ENCODE peak calls at places on chromosomes 3 and 15, in five cellular contexts. L is pancreas, C is PC-3, E is osteoblast, T is sigmoid colon. R is an unnamed sample. For H3K27me3, the result is how much of the 10 kb centered on the place peaks cover.

GRCh38 chr15:96029172-96029571 is 301.3 kb upstream of the NR2F2 start:
- DNase-seq in L (no peak), C (no peak), E (no peak), T (no peak), R (no peak)

GRCh38 chr15:64009798-64010241 is 36.5 kb downstream of the DAPK2 start:
- DNase-seq in L (no peak), C (peak), E (no peak), T (no peak), R (no peak)

GRCh38 chr3:171457263-171458055 is 2.7 kb downstream of the TNIK start:
- DNase-seq in L (no peak), C (no peak), E (no peak), T (no peak), R (no peak)

GRCh38 chr15:68749365-68750141 is 71.1 kb downstream of the ANP32A start:
- DNase-seq in L (no peak), C (no peak), E (no peak), T (no peak), R (no peak)

GRCh38 chr3:179146911-179147570 is 1.1 kb upstream of the PIK3CA start:
- DNase-seq in L (no peak), C (peak), E (peak), T (no peak), R (peak)

GRCh38 chr3:11553436-11554235 is 90.1 kb downstream of the VGLL4 start:
- DNase-seq in L (peak), C (no peak), E (no peak), T (peak), R (peak)

GRCh38 chr3:106006571-106006970 is 137.8 kb upstream of the CBLB start:
- DNase-seq in L (no peak), C (no peak), E (no peak), T (no peak), R (no peak)

GRCh38 chr3:49903451-49904424 is at the start of gene MST1R:
- DNase-seq in L (peak), C (peak), E (peak), T (peak), R (peak)

GRCh38 chr3:44762170-44762677 is 630 bp downstream of the KIF15 start:
- DNase-seq in L (no peak), C (no peak), E (peak), T (no peak), R (no peak)

GRCh38 chr3:4476507-4476906 is 9.4 kb upstream of the SUMF1 start:
- DNase-seq in L (no peak), C (no peak), E (no peak), T (no peak), R (peak)

GRCh38 chr15:99123706-99124451 is 19.0 kb downstream of the SYNM start:
- DNase-seq in L (peak), C (peak), E (peak), T (peak), R (peak)

GRCh38 chr15:82952156-82953081 is at the start of gene HOMER2:
- DNase-seq in L (peak), C (peak), E (peak), T (no peak), R (no peak)

GRCh38 chr15:58352026-58352929 is 79.5 kb upstream of the LIPC start:
- DNase-seq in L (no peak), C (no peak), E (peak), T (no peak), R (no peak)

GRCh38 chr3:189625566-189625965 is 5.6 kb upstream of the TP63 start:
- DNase-seq in L (no peak), C (no peak), E (no peak), T (no peak), R (no peak)

GRCh38 chr15:38207591-38207990 is 45.0 kb upstream of the SPRED1 start:
- DNase-seq in L (no peak), C (peak), E (no peak), T (no peak), R (no peak)

GRCh38 chr15:36156855-36157521 is 422.4 kb upstream of the CDIN1 start:
- DNase-seq in L (no peak), C (peak), E (peak), T (peak), R (no peak)

GRCh38 chr3:4805662-4806061 is 173.6 kb upstream of the BHLHE40 start:
- DNase-seq in L (no peak), C (no peak), E (no peak), T (no peak), R (no peak)

GRCh38 chr3:54069961-54070360 is 52.4 kb upstream of the CACNA2D3 start:
- DNase-seq in L (no peak), C (no peak), E (no peak), T (no peak), R (no peak)

GRCh38 chr3:15325228-15325627 is 7.2 kb downstream of the SH3BP5 start:
- DNase-seq in L (no peak), C (peak), E (peak), T (no peak), R (peak)

GRCh38 chr3:19598870-19599269 is 335.1 kb downstream of the EFHB start:
- DNase-seq in L (no peak), C (no peak), E (no peak), T (no peak), R (no peak)

GRCh38 chr15:83449250-83449671 is 2.1 kb downstream of the SH3GL3 start:
- DNase-seq in L (no peak), C (no peak), E (no peak), T (no peak), R (no peak)

GRCh38 chr3:51362476-51362875 is 22.6 kb upstream of the MANF start:
- DNase-seq in L (no peak), C (no peak), E (no peak), T (no peak), R (no peak)

GRCh38 chr3:51357856-51358255 is 27.2 kb upstream of the MANF start:
- DNase-seq in L (no peak), C (no peak), E (no peak), T (no peak), R (no peak)

GRCh38 chr3:51360806-51361205 is 24.3 kb upstream of the MANF start:
- DNase-seq in L (no peak), C (no peak), E (no peak), T (no peak), R (no peak)

GRCh38 chr3:51358981-51359380 is 26.1 kb upstream of the MANF start:
- DNase-seq in L (no peak), C (no peak), E (no peak), T (no peak), R (no peak)

GRCh38 chr3:51361746-51362145 is 23.3 kb upstream of the MANF start:
- DNase-seq in L (no peak), C (no peak), E (no peak), T (no peak), R (no peak)
- H3K27me3 ChIP-seq in L (under half), C (under half), E (under half), T (under half), R (under half)

GRCh38 chr3:169668957-169669681 is 5.6 kb upstream of the MECOM start:
- DNase-seq in L (peak), C (peak), E (peak), T (peak), R (peak)
- H3K27me3 ChIP-seq in L (under half), C (under half), E (half or more), T (half or more), R (under half)

DNA sequence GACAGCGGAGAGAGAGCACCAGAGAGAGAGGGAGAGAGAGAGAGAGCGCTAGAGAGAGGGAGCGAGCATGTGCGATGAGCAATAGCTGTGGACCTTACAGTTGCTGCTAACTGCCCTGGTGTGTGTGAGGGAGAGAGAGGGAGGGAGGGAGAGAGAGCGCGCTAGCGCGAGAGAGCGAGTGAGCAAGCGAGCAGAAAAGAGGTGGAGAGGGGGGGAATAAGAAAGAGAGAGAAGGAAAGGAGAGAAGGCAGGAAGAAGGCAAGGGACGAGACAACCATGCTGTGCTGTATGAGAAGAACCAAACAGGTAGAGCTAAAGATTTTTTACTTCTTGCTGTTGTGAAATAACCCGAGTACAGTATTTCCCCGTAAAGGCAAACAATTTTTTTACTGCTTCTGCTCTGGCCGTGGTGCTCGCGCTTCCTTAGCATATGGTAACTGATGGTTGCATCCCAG is at the start of gene GAP43:
- DNase-seq in L (no peak), C (peak), E (peak), T (peak), R (peak)
- H3K27me3 ChIP-seq in L (under half), C (under half), E (under half), T (under half), R (under half)

GRCh38 chr3:194083253-194084224 is 52.4 kb upstream of the HES1 start:
- DNase-seq in L (no peak), C (no peak), E (no peak), T (no peak), R (no peak)
- H3K27me3 ChIP-seq in L (under half), C (under half), E (under half), T (under half), R (under half)

GRCh38 chr3:13079510-13079909 is 6.3 kb upstream of the IQSEC1 start:
- DNase-seq in L (no peak), C (no peak), E (no peak), T (no peak), R (no peak)
- H3K27me3 ChIP-seq in L (under half), C (under half), E (under half), T (under half), R (under half)

DNA sequence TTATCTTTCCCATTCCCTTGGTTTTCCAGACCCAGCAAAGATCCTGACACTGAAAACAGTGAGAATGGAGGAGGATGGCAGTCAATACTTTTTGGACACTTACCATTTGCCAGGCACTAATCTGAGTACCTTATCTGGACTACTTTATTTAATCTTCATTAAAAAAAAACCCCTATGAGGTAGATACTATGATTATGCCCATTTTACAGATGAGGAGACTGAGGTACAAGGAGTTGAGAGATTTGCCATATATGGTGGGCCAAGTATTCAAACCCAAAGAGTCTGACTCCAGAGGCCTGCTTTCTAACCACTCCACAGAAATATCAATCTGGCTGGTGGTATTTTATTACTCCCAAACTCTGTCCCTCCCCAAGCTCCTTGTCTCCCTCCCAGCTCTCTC is 19.6 kb downstream of the HCN4 start:
- DNase-seq in L (no peak), C (no peak), E (no peak), T (no peak), R (no peak)
- H3K27me3 ChIP-seq in L (under half), C (under half), E (under half), T (under half), R (under half)

GRCh38 chr15:67534360-67534759 is 8.1 kb upstream of the MAP2K5 start:
- DNase-seq in L (no peak), C (no peak), E (no peak), T (no peak), R (no peak)

GRCh38 chr15:67531379-67532059 is 10.6 kb downstream of the C15orf61 start:
- DNase-seq in L (no peak), C (peak), E (peak), T (no peak), R (peak)

GRCh38 chr15:67537771-67538170 is 4.7 kb upstream of the MAP2K5 start:
- DNase-seq in L (no peak), C (no peak), E (no peak), T (no peak), R (no peak)

GRCh38 chr15:67528536-67528935 is 7.6 kb downstream of the C15orf61 start:
- DNase-seq in L (no peak), C (no peak), E (no peak), T (no peak), R (no peak)

DNA sequence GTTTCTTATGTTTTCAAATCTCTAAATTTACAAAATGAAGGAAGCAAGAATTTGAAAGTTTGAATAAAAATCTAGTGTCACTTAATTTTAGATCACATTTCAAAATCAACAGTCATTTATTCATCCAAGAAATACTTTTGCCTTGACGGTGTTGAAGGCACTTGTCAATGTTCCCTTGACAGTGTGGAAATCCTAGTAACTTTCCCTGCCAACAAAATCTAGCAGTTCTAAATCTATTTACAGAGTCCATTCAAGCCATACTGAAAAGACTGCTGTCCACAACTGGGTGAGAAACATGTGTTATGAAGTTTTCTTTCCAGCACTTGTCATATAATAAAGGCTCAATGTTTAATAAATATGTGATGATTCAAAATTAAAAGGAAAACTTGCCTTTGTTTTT is 8.6 kb upstream of the MAP2K5 start:
- DNase-seq in L (no peak), C (no peak), E (no peak), T (no peak), R (no peak)
- H3K27me3 ChIP-seq in L (under half), C (under half), E (under half), T (under half), R (under half)

DNA sequence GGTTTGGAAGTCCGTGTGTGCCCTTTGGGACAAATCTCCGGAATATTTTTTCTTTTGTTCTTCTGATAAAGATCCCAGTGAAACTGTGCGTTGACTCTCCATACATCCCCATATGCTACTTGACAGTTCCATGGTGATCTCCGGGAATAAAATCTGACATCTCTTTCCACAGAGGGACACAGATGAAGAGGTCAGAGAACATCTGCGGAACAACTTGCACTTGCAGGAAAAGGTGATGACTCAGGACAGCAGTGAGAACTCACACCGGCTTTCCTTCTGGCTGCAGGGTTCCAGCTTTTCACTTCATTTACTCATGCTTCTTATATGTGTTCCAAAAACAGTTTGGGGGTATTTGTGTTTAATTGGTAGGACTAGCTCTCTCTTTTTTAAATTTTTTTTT is 157.5 kb upstream of the CHRM5 start:
- DNase-seq in L (no peak), C (no peak), E (no peak), T (no peak), R (no peak)
- H3K27me3 ChIP-seq in L (under half), C (half or more), E (under half), T (under half), R (under half)

GRCh38 chr15:80459380-80459779 is 55.2 kb downstream of the ARNT2 start:
- DNase-seq in L (no peak), C (no peak), E (no peak), T (no peak), R (no peak)

GRCh38 chr15:80462836-80463512 is 58.8 kb downstream of the ARNT2 start:
- DNase-seq in L (no peak), C (no peak), E (no peak), T (no peak), R (no peak)

GRCh38 chr15:80464952-80465645 is 60.9 kb downstream of the ARNT2 start:
- DNase-seq in L (no peak), C (no peak), E (no peak), T (no peak), R (no peak)

GRCh38 chr15:80461370-80462060 is 57.3 kb downstream of the ARNT2 start:
- DNase-seq in L (no peak), C (no peak), E (no peak), T (no peak), R (no peak)

GRCh38 chr15:80462111-80462510 is 57.9 kb downstream of the ARNT2 start:
- DNase-seq in L (no peak), C (no peak), E (no peak), T (no peak), R (no peak)
- H3K27me3 ChIP-seq in L (under half), C (under half), E (under half), T (under half), R (under half)

DNA sequence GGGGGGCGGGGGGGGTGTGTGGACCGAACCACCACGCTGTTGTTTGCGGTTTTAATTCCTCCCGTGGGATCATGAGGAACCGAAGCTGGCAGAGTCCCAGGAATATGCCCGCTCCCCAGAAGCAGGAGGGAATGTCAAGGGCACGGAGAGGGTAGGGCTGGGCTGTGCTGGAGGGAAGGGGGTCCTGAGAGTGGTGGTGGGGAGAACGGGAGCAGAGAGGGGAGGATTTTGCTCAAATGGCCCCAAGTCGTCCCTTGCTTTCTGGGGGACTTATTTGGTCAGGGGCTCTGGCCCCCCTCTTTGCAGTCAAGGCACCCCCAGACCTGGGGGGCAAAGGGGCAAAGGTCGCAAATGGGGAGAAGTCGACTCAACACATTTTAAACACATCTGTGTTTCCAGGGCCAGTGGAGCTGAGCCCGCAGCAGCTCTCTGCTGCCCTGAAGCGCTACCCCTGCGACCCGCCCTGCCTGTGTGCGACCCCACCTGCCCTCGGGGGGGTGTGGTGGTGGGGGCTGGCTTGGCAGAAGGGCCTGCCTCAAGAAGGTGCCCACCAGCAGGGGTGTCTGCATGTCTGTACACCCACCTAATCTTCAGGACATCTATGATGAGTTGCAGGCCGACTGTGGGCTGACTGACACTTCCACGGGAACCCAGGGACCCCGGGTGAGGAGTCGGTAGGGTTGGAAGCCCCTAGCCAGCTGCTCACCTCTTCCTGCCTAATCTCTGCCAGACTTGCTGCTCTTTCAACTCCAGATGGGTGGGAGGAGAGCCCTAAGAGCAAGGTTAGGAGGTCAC is 602 bp upstream of the ATP2B2 start:
- DNase-seq in L (no peak), C (no peak), E (no peak), T (no peak), R (no peak)
- H3K27me3 ChIP-seq in L (under half), C (under half), E (under half), T (under half), R (under half)